ENCODE peak calls at places on chromosomes 7 and 10, in six cellular contexts. Y is HepG2, H is A549, E is adrenal gland, L is GM12891, Z is transverse colon. W is an unnamed sample.

GRCh38 chr7:66452165-66452564 is 176.5 kb upstream of the KCTD7 start:
- DNase-seq in Y (peak), H (no peak), E (no peak), L (no peak), Z (no peak), W (no peak)

GRCh38 chr10:28734940-28735759 is 57.8 kb downstream of the BAMBI start:
- DNase-seq in Y (peak), H (peak), E (peak), L (no peak), Z (no peak), W (peak)

GRCh38 chr7:68420342-68420750 is 1177.9 kb upstream of the AUTS2 start:
- DNase-seq in Y (no peak), H (no peak), E (no peak), L (no peak), Z (no peak), W (no peak)

GRCh38 chr10:122571892-122572291 is 11.3 kb downstream of the DMBT1 start:
- DNase-seq in Y (no peak), H (no peak), E (no peak), L (no peak), Z (no peak), W (no peak)

GRCh38 chr10:7525314-7526016 is 114.6 kb upstream of the SFMBT2 start:
- DNase-seq in Y (peak), H (peak), E (peak), L (peak), Z (peak), W (peak)

GRCh38 chr7:43647314-43647691 is 64.4 kb downstream of the STK17A start:
- DNase-seq in Y (no peak), H (no peak), E (no peak), L (no peak), Z (no peak), W (no peak)

GRCh38 chr7:137195996-137196395 is 147.5 kb downstream of the PTN start:
- DNase-seq in Y (no peak), H (no peak), E (no peak), L (no peak), Z (no peak), W (no peak)

GRCh38 chr7:149722356-149722957 is 50.9 kb downstream of the ZNF467 start:
- DNase-seq in Y (no peak), H (no peak), E (no peak), L (no peak), Z (no peak), W (no peak)

GRCh38 chr7:95473276-95473985 is 12.3 kb upstream of the ASB4 start:
- DNase-seq in Y (no peak), H (no peak), E (no peak), L (no peak), Z (no peak), W (no peak)

GRCh38 chr10:53841746-53842145 is 959.3 kb downstream of the PCDH15 start:
- DNase-seq in Y (no peak), H (no peak), E (no peak), L (no peak), Z (no peak), W (no peak)

GRCh38 chr7:72785166-72785955 is 42.6 kb downstream of the TYW1B start:
- DNase-seq in Y (no peak), H (no peak), E (no peak), L (no peak), Z (no peak), W (no peak)

GRCh38 chr7:148883233-148884048 is 650 bp downstream of the EZH2 start:
- DNase-seq in Y (no peak), H (peak), E (peak), L (peak), Z (peak), W (no peak)

GRCh38 chr10:125484035-125484732 is 198.8 kb downstream of the TEX36 start:
- DNase-seq in Y (no peak), H (no peak), E (no peak), L (no peak), Z (no peak), W (no peak)

GRCh38 chr7:132251327-132251659 is 325.0 kb downstream of the PLXNA4 start:
- DNase-seq in Y (peak), H (peak), E (peak), L (no peak), Z (peak), W (no peak)

GRCh38 chr7:155652156-155653124 is 8.0 kb downstream of the RBM33 start:
- DNase-seq in Y (no peak), H (no peak), E (no peak), L (no peak), Z (no peak), W (no peak)

GRCh38 chr10:131174211-131174565 is 137.3 kb downstream of the TCERG1L start:
- DNase-seq in Y (no peak), H (no peak), E (no peak), L (no peak), Z (no peak), W (no peak)

GRCh38 chr10:132942740-132943554 is 577 bp upstream of the CFAP46 start:
- DNase-seq in Y (no peak), H (peak), E (no peak), L (no peak), Z (no peak), W (no peak)

GRCh38 chr10:95756061-95756751 is at the start of gene ENTPD1:
- DNase-seq in Y (no peak), H (no peak), E (peak), L (no peak), Z (peak), W (no peak)

GRCh38 chr10:74690393-74690792 is 136.0 kb upstream of the KAT6B start:
- DNase-seq in Y (no peak), H (no peak), E (no peak), L (no peak), Z (no peak), W (no peak)

GRCh38 chr7:96303686-96304443 is 18.0 kb downstream of the SLC25A13 start:
- DNase-seq in Y (no peak), H (no peak), E (no peak), L (no peak), Z (no peak), W (no peak)

GRCh38 chr7:157961731-157962457 is 625.1 kb downstream of the DNAJB6 start:
- DNase-seq in Y (no peak), H (no peak), E (no peak), L (no peak), Z (no peak), W (no peak)

GRCh38 chr7:69211739-69212138 is 386.5 kb upstream of the AUTS2 start:
- DNase-seq in Y (no peak), H (peak), E (no peak), L (no peak), Z (no peak), W (no peak)

GRCh38 chr7:149385195-149385955 is 75.5 kb downstream of the ZNF777 start:
- DNase-seq in Y (no peak), H (no peak), E (no peak), L (no peak), Z (no peak), W (no peak)

GRCh38 chr7:111137296-111138195 is 46.6 kb downstream of the LRRN3 start:
- DNase-seq in Y (no peak), H (no peak), E (peak), L (no peak), Z (no peak), W (no peak)

GRCh38 chr10:5589071-5589962 is 64.6 kb downstream of the CALML3 start:
- DNase-seq in Y (no peak), H (no peak), E (no peak), L (no peak), Z (peak), W (no peak)

GRCh38 chr10:59362991-59363390 is 642 bp upstream of the FAM13C start:
- DNase-seq in Y (no peak), H (peak), E (peak), L (no peak), Z (peak), W (peak)

GRCh38 chr10:95963202-95963991 is 55.6 kb downstream of the CC2D2B start:
- DNase-seq in Y (no peak), H (no peak), E (no peak), L (no peak), Z (no peak), W (no peak)

GRCh38 chr10:43901302-43901701 is 252.6 kb upstream of the ZNF32 start:
- DNase-seq in Y (no peak), H (no peak), E (no peak), L (no peak), Z (no peak), W (no peak)

DNA sequence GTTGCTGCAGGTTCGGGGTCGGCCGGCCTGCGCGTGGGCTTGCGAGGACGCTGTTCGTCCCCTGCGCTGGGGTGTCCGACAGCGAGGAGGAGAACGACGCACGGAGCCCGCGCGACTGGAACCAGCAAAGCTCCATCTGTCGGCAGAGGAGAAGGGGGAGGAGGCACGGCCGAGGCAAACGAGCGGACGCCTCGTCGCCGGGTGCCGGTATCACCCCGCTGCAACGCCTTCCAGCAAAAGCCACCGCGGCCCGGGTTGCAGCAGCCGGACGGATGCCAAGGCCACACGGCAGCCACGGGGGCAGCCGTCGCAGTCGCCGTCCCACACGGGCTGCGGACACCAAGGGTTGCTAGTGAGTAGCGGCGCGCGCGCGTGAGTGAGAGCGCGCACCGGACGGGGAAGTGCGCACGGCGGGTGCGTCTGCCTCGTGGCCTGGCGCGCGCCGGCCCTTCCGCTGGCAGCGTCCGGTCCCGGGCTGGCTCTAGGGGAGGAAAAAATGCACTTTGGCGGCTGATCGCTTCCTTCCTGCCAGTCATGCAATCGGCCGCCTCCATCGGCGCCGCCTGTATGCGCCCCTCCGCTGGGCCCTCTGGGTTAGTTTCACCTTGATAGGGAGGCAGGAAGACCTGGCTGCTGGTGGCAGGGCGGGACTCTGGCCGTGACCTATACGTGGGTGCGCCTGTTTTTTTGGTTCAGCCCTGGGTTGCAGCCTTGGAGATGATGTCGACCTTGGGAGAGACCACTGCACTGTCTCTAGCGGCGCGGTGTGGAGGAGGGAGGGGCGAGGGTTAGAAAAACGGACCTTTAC is 446 bp downstream of the STAMBPL1 start:
- DNase-seq in Y (peak), H (peak), E (peak), L (peak), Z (peak), W (peak)
- TF ChIP-seq POLR2A in Y (peak), H (peak), E (peak), L (no peak), Z (peak), W (no peak)

GRCh38 chr10:118340486-118340885 is 1.6 kb downstream of the FAM204A start:
- DNase-seq in Y (no peak), H (no peak), E (no peak), L (no peak), Z (no peak), W (no peak)

GRCh38 chr10:118343115-118343514 is 991 bp upstream of the FAM204A start:
- DNase-seq in Y (no peak), H (peak), E (no peak), L (no peak), Z (no peak), W (no peak)

GRCh38 chr10:118342638-118343020 is 505 bp upstream of the FAM204A start:
- DNase-seq in Y (peak), H (no peak), E (no peak), L (no peak), Z (no peak), W (no peak)

GRCh38 chr10:118343549-118343948 is 1.4 kb upstream of the FAM204A start:
- DNase-seq in Y (no peak), H (no peak), E (no peak), L (no peak), Z (no peak), W (no peak)

DNA sequence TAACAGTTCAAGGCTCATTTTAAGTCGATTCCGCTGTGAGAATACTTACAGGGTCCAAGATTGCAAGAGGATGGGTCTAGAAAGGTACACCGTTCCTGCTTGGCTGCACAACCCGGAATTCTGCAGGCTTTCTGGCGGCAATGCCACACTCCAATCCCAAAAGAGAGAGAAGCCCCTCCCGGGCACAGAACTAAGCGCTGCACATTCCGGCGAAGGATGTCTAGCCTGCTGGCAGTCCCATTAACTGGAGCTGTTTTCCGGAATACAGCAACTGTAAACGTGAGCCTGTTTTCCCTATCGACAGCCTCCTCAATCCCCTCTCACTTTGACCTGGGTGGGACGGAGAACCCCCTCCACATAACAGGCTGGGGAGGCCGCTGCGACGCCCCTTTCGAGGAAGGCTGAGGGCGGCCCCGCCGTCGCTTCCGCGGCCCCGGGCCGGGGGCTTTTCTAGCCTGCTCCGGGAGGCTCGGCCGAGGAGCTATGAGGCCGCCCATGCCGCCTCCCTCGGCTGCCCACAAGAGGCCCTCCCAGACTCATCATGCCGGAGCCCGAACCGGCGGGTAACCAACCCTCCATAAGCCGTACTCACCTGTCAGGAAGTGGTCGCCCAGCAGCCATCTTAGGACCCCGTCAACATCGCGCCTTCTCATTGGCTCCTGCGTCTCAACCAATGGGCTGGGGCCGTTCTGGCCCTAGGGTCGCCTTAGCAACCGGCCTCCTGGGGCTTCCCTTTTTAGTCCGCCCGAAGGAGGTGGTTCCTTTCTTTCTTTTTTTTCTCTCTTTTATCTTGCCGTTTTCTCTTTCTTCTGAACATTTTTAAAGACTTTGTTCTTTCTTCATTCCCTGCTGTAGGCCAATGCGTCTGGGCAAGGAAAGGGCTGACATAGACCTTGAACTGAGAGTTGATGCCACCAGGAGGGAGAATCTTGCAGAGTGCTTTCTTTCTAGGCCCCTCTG is at the start of gene FAM204A:
- DNase-seq in Y (peak), H (peak), E (peak), L (peak), Z (peak), W (peak)
- TF ChIP-seq POLR2A in Y (peak), H (peak), E (peak), L (peak), Z (peak), W (peak)

GRCh38 chr10:62045765-62046521 is 144.4 kb downstream of the ARID5B start:
- DNase-seq in Y (peak), H (no peak), E (no peak), L (no peak), Z (no peak), W (no peak)
- TF ChIP-seq POLR2A in Y (no peak), H (no peak), E (no peak), L (no peak), Z (no peak), W (no peak)

GRCh38 chr7:134778941-134779740 is at the start of gene CALD1:
- DNase-seq in Y (peak), H (peak), E (peak), L (no peak), Z (peak), W (peak)
- TF ChIP-seq POLR2A in Y (no peak), H (no peak), E (peak), L (no peak), Z (peak), W (peak)

DNA sequence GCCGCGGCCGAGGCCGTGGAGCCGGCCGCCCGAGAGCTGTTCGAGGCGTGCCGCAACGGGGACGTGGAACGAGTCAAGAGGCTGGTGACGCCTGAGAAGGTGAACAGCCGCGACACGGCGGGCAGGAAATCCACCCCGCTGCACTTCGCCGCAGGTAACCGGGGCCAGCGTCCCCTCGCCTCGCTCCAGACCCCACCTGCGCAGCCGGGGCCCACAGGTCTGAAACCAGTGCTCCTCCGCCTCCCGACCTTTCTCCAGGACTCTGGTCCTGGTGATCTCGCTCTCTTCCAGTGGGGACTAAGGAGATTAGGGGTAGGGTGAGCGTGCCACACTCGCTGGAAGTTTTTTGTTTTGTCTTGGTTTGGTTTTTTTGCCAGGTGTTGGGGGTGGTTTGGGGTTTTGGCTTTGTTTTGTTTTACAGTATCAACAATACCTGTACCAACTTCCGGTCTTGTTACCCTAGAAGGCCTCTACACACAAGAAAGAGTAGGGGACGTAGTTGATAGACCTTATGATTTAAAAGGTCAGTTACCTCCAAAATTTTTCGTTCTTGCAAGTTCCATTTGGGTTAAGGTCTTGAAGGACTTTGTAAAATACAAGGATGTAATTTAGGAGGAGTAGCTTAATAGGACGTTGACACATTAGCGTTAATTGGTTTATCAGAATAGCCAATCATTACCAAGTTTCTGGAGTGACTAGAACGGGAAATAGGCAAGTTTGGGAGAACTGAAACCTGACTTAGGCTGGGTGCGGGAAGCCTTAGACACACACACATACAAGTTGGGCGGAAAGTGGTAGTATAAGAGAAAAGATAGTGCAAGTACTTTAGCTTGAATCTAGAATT is 732 bp downstream of the TNKS2 start:
- DNase-seq in Y (peak), H (peak), E (peak), L (peak), Z (peak), W (peak)
- TF ChIP-seq POLR2A in Y (no peak), H (no peak), E (peak), L (no peak), Z (peak), W (no peak)

DNA sequence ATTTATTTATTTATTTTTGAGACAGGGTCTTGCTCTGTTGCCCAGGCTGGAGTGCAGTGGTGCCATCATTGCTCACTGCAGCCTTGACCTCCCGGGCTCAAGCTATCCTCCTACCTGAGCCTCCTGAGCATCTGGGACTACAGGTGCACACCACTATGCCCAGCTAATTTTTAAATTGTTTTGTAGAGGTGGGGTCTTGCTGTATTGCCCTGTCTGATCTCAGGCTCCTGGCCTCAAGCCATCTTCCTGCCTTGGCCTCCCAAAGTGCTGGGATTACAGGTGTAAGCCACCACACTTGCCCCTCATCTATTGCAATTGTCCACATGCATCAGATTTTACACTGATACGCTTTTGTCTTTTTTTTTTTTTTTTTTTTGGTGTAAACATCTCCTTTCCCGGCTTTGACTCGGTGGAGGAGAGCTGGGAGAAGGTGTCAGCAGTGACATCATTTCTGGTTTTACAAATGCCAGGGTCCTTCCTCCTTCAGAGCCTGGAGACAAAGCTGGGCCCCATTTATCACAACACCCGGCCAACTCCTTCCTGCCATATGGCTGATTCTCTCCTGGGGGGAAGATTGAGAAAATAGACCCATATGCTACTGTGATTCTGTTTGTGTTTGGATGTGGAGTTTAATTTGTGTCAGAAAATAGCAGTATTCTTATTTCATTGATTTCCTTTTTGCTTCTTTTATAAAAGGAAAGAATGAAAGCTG is 61.3 kb downstream of the GALNT17 start:
- DNase-seq in Y (no peak), H (no peak), E (no peak), L (no peak), Z (no peak), W (no peak)
- TF ChIP-seq POLR2A in Y (no peak), H (no peak), E (no peak), L (no peak), Z (no peak), W (no peak)

GRCh38 chr10:117533507-117534281 is 8.9 kb upstream of the EMX2 start:
- DNase-seq in Y (no peak), H (no peak), E (no peak), L (no peak), Z (no peak), W (no peak)
- TF ChIP-seq POLR2A in Y (no peak), H (no peak), E (no peak), L (no peak), Z (no peak), W (no peak)

GRCh38 chr10:102822222-102822621 is 15.0 kb downstream of the CYP17A1 start:
- DNase-seq in Y (no peak), H (no peak), E (no peak), L (no peak), Z (no peak), W (no peak)

GRCh38 chr10:102819054-102819453 is 18.2 kb downstream of the CYP17A1 start:
- DNase-seq in Y (no peak), H (no peak), E (no peak), L (no peak), Z (peak), W (no peak)

GRCh38 chr10:102827597-102827975 is 9.6 kb downstream of the CYP17A1 start:
- DNase-seq in Y (no peak), H (no peak), E (peak), L (no peak), Z (no peak), W (no peak)

GRCh38 chr10:102826148-102826796 is 10.9 kb downstream of the CYP17A1 start:
- DNase-seq in Y (no peak), H (no peak), E (no peak), L (no peak), Z (no peak), W (no peak)

GRCh38 chr10:102824695-102825094 is 12.5 kb downstream of the CYP17A1 start:
- DNase-seq in Y (no peak), H (no peak), E (peak), L (no peak), Z (no peak), W (no peak)
- TF ChIP-seq POLR2A in Y (no peak), H (no peak), E (peak), L (no peak), Z (no peak), W (no peak)

W was measured in H54.